ENCODE peak calls at places on chromosomes 13 and 19, in six cellular contexts. R is NK-92 treated with Interleukin-12 subunit alpha and Interleukin-12 subunit beta, amount 100 ng/mL, for 24 hours; W is cardiac fibroblast; X is aorta; Q is mucosa of gallbladder; B is astrocyte of the hippocampus. V is an unnamed sample.
A peak's percentile ranks its signal among the peaks of the same experiment; 100 is the strongest.

GRCh38 chr13:96958286-96958891 is 35.9 kb downstream of the OXGR1 start:
- DNase-seq in W (peak; percentile 51), X (no peak), Q (no peak), R (no peak), B (peak; percentile 53), V (no peak)

GRCh38 chr19:21498651-21499050 is 6.8 kb upstream of the ZNF429 start:
- DNase-seq in X (no peak), W (no peak), Q (no peak), B (peak; percentile 23), R (no peak), V (no peak)

GRCh38 chr19:33238750-33239149 is 13.1 kb upstream of the SLC7A10 start:
- DNase-seq in B (no peak), Q (no peak), X (no peak), W (no peak), R (no peak), V (no peak)

GRCh38 chr13:44373601-44374347 is at the start of gene SERP2:
- DNase-seq in B (peak; percentile 66), W (no peak), R (no peak), X (peak; percentile 76), Q (no peak), V (peak; percentile 36)

GRCh38 chr19:34459614-34460013 is 21.9 kb upstream of the WTIP start:
- DNase-seq in W (no peak), R (no peak), B (no peak), X (no peak), Q (peak; percentile 59), V (no peak)

GRCh38 chr19:51691122-51692064 is 1.7 kb upstream of the SPACA6 start:
- DNase-seq in B (peak; percentile 39), R (no peak), Q (no peak), W (peak; percentile 80), X (no peak), V (peak; percentile 40)

GRCh38 chr13:51549050-51549449 is 35.2 kb upstream of the WDFY2 start:
- DNase-seq in R (no peak), X (no peak), Q (no peak), B (no peak), W (no peak), V (no peak)

GRCh38 chr19:10070730-10071446 is 15.2 kb upstream of the SHFL start:
- DNase-seq in W (no peak), R (no peak), B (no peak), X (no peak), Q (no peak), V (no peak)

GRCh38 chr19:4059931-4060620 is 6.6 kb downstream of the ZBTB7A start:
- DNase-seq in Q (no peak), X (peak; percentile 89), W (peak; percentile 63), R (no peak), B (no peak), V (no peak)

GRCh38 chr19:17779281-17779930 is 15.5 kb upstream of the B3GNT3 start:
- DNase-seq in X (no peak), Q (peak; percentile 59), W (peak; percentile 52), B (no peak), R (no peak), V (peak; percentile 46)

GRCh38 chr13:112849500-112849899 is 119.5 kb upstream of the MCF2L start:
- DNase-seq in Q (no peak), W (no peak), B (peak; percentile 53), R (no peak), X (no peak), V (no peak)